ENCODE peak calls at places on chromosome 6, in four cellular contexts. P is NB4, B is IMR-90, C is uterus. N is an unnamed sample.

GRCh38 chr6:170038251-170038650 is 252.6 kb downstream of the DLL1 start:
- DNase-seq in B (no peak), P (no peak), C (no peak), N (peak)

GRCh38 chr6:129882510-129883023 is 21.5 kb upstream of the TMEM244 start:
- DNase-seq in B (no peak), C (no peak), P (no peak), N (peak)

GRCh38 chr6:6390849-6391602 is 70.6 kb upstream of the F13A1 start:
- DNase-seq in B (no peak), C (no peak), P (peak), N (no peak)

GRCh38 chr6:129267028-129267427 is 384.1 kb downstream of the LAMA2 start:
- DNase-seq in B (no peak), P (no peak), C (no peak), N (no peak)

GRCh38 chr6:40431706-40432105 is 155.5 kb downstream of the LRFN2 start:
- DNase-seq in P (no peak), B (no peak), C (no peak), N (no peak)

GRCh38 chr6:29967379-29968010 is 25.2 kb downstream of the HLA-A start:
- DNase-seq in P (peak), C (no peak), B (no peak), N (no peak)

GRCh38 chr6:111231078-111231435 is 143.8 kb downstream of the SLC16A10 start:
- DNase-seq in P (no peak), C (no peak), B (no peak), N (no peak)

GRCh38 chr6:84772428-84773132 is 8.2 kb upstream of the TBX18 start:
- DNase-seq in C (no peak), B (no peak), P (no peak), N (no peak)

GRCh38 chr6:117776441-117776840 is 101.2 kb downstream of the NUS1 start:
- DNase-seq in P (peak), B (peak), C (no peak), N (no peak)

GRCh38 chr6:24458937-24459336 is 30.4 kb downstream of the GPLD1 start:
- DNase-seq in C (no peak), B (no peak), P (no peak), N (no peak)

GRCh38 chr6:37489697-37490336 is 9.9 kb downstream of the CCDC167 start:
- DNase-seq in B (no peak), C (no peak), P (peak), N (peak)

GRCh38 chr6:39377530-39377929 is 55.0 kb upstream of the KCNK16 start:
- DNase-seq in P (peak), B (peak), C (peak), N (no peak)

GRCh38 chr6:121549741-121550140 is 114.3 kb downstream of the GJA1 start:
- DNase-seq in C (no peak), P (no peak), B (peak), N (no peak)

GRCh38 chr6:16540804-16541752 is 220.2 kb downstream of the ATXN1 start:
- DNase-seq in B (no peak), C (peak), P (no peak), N (no peak)

GRCh38 chr6:144931172-144932035 is 646.3 kb downstream of the UTRN start:
- DNase-seq in C (no peak), P (peak), B (peak), N (no peak)

GRCh38 chr6:157236040-157236725 is 87.1 kb downstream of the TMEM242 start:
- DNase-seq in B (no peak), C (no peak), P (no peak), N (peak)

GRCh38 chr6:42742116-42742894 is 3.6 kb downstream of the TBCC start:
- DNase-seq in P (peak), C (no peak), B (peak), N (no peak)

GRCh38 chr6:136784910-136785746 is 7.1 kb downstream of the MAP3K5 start:
- DNase-seq in C (no peak), P (peak), B (no peak), N (no peak)

GRCh38 chr6:160596433-160596832 is 67.6 kb downstream of the LPA start:
- DNase-seq in B (no peak), C (no peak), P (no peak), N (no peak)

GRCh38 chr6:45590225-45590624 is 212.5 kb upstream of the SUPT3H start:
- DNase-seq in B (peak), P (no peak), C (peak), N (no peak)

GRCh38 chr6:150456466-150456865 is 87.7 kb downstream of the IYD start:
- DNase-seq in C (no peak), B (no peak), P (no peak), N (no peak)

GRCh38 chr6:129510930-129511329 is 199.0 kb downstream of the ARHGAP18 start:
- DNase-seq in B (no peak), P (no peak), C (no peak), N (no peak)

GRCh38 chr6:44250718-44251123 is 3.8 kb downstream of the HSP90AB1 start:
- DNase-seq in C (no peak), P (no peak), B (no peak), N (no peak)

GRCh38 chr6:44251576-44252524 is 4.9 kb downstream of the HSP90AB1 start:
- DNase-seq in B (no peak), P (no peak), C (no peak), N (no peak)

GRCh38 chr6:44249082-44249748 is 2.3 kb downstream of the HSP90AB1 start:
- DNase-seq in P (no peak), C (no peak), B (no peak), N (no peak)

GRCh38 chr6:44248579-44248978 is 1.7 kb downstream of the HSP90AB1 start:
- DNase-seq in C (no peak), B (no peak), P (no peak), N (no peak)

DNA sequence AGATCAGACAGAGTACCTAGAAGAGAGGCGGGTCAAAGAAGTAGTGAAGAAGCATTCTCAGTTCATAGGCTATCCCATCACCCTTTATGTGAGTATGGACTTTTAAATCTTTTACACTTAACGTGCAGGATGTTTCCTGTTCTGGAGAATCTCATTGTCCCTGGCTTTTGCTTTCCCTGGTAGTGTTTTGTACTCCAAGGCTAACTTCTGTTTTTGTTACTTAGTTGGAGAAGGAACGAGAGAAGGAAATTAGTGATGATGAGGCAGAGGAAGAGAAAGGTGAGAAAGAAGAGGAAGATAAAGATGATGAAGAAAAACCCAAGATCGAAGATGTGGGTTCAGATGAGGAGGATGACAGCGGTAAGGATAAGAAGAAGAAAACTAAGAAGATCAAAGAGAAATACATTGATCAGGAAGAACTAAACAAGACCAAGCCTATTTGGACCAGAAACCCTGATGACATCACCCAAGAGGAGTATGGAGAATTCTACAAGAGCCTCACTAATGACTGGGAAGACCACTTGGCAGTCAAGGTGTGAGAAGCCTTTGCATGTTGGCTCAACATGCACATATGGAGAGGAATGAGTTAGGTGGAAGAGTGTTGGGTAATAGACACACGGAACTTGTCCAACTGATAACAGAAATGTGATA is 3.3 kb downstream of the HSP90AB1 start:
- DNase-seq in B (no peak), C (no peak), P (no peak), N (no peak)
- TF ChIP-seq POLR2A in B (no peak), C (no peak), P (no peak), N (no peak)

DNA sequence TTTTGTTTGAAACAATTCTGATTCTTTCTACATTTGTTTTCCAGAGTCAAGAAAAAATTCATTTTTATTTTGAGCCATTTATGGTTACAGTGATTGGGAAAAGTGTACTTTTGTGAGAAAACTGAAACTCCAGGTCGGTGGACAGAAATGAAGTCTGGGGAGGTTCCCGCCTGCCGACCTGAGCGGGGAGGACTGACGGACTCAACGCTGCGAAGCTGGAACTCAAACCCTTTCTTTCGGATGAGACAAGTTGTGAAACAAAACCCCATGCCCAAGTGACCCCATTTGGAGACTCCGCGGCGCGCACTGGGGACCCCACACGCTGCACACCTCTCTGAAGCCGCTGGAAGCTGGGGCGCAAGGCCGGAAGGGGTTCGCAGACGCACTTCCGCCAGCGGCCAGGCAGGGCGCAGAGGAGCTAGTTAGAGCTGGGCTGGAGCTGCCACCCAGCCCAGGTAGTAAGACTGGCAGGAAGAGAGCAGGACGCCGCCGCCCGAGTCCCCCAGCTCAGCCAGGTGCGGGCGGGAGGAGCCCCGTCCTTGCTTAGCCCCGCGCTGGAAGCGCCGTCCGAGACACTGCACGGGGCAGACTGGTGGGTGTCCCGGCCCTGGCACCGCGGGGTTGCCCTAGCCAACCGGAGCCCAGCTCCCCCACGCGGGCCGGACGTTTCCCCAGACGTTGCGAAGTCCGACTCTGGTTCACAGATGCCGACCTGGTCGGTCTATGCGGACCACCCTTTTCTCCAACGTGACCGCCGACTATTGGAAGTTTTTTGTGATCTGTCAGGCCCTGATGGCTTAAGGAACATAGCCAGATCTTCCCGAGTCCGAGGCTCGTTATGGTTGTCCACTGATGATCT is 19.8 kb upstream of the ZSCAN16 start:
- DNase-seq in B (peak), C (peak), P (peak), N (peak)
- TF ChIP-seq POLR2A in B (peak), C (peak), P (peak), N (peak)

DNA sequence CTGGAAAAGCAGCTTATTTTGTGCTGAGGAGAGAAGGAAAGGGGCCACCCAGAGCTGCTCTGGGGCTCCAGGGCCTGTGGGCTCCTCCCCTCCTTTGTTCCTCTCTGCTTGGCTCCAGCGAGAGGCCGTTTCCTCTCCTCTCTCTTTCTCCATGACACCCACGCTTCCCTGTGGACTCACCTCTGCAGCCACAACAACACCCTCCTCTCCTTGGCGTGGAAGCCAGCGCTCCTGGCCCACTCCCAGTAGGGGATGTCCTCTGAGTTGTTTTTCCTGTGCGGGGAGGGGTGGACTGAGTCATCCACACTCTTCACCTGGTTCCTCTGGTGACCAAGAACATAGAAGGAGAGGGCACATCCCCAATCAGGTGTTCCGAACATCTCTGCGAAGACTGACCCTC is 4.9 kb upstream of the CDSN start:
- DNase-seq in B (peak), C (peak), P (no peak), N (no peak)
- TF ChIP-seq POLR2A in B (no peak), C (no peak), P (no peak), N (no peak)

DNA sequence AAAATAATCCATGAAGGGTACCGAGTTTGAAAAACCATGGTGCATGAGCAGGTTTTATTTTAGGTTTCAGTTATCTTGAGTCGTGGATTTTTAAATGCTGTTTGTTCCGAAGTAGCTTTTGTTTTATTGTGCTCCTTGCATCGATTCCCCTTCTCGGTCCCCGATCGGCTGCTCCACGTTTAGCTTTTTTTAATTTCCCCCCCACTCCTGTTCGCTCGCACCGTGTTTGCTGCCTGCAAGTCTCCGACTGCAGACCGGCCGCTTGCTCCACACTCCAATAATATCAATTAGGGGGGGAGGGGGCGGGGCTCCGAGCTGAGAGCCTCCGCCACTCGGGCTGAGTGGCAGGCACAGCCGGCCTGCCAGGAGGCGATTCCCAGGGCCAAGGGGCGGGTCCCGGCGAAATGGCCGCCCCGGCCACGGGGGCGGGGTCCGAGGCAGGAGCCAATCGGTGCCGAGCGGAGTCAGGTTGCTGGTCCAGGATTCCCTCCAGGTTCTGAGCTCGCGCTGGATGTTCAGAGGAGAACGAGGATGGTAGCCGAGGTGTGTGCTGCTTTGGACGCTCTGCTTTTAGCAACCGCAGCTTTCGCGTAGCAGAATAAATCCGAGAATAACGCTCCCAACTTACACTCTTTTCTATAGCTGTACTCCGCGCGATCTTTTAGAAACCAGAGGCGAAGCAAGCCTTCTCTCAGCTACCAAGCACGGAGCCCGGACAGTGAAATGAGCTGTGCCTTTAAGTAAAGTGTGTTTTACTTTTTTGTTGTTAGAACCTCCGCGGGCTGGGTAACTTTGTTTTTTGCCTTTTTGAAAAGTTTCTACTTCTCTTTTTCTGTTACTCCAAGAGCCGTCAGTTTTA is at the start of gene EPHA7:
- DNase-seq in P (peak), C (peak), B (peak), N (peak)
- TF ChIP-seq POLR2A in P (no peak), C (peak), B (no peak), N (no peak)

GRCh38 chr6:167856999-167857660 is 30.4 kb downstream of the AFDN start:
- DNase-seq in P (no peak), C (no peak), B (peak), N (no peak)
- TF ChIP-seq POLR2A in P (no peak), C (no peak), B (no peak), N (no peak)

GRCh38 chr6:139376054-139376355 is 1.6 kb upstream of the CITED2 start:
- DNase-seq in P (peak), C (no peak), B (no peak), N (no peak)

GRCh38 chr6:139374357-139375238 is at the start of gene CITED2:
- DNase-seq in C (peak), B (peak), P (peak), N (peak)

GRCh38 chr6:139373928-139374356 is 506 bp downstream of the CITED2 start:
- DNase-seq in P (no peak), B (no peak), C (peak), N (no peak)

GRCh38 chr6:139376604-139377218 is 2.3 kb upstream of the CITED2 start:
- DNase-seq in C (peak), P (peak), B (peak), N (no peak)

DNA sequence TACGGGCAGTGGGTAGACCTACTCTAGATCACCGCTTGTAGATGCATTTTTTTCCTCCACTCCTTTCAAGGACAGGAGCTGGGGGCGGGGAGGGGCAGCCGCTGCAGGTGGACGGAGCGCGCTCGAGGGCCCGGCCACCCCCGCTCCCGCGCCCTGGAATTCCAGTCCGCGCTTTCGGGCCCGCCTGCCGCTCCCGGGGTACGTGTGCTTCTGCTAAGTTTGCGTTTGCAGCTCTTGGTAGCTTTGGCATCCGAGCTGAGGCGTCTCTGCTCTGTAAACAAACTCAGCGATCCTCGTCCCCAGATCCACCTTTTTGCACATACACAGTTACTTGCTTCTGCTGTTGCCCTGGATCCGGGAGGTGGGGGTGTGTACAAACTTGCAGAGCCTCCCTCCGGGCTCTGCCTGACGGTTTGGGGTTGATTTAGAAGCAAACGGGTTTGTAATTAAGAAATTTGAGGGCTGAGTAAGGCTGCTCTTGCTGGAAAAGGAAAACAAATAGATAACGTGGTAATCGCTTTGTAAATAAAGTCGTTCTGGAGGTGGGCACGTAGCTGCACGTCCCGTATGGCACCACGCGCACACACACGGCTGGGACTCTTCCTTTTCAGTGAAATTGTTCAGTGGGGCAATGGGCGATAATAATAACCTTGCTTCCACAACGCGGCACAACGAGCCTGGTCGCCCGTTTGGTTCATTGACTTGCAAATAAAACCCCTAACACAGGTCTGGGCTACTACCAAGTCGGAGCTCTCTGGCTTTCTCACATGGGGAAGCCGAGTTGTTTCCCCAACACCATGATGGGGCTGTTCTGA is 998 bp upstream of the CITED2 start:
- DNase-seq in C (peak), P (peak), B (peak), N (peak)
- TF ChIP-seq POLR2A in C (peak), P (peak), B (peak), N (peak)

GRCh38 chr6:113858605-113859348 is 1.6 kb downstream of the MARCKS start:
- DNase-seq in C (peak), B (peak), P (peak), N (peak)
- TF ChIP-seq POLR2A in C (peak), B (peak), P (no peak), N (peak)

GRCh38 chr6:69866351-69867074 is at the start of gene COL19A1:
- DNase-seq in C (no peak), P (peak), B (no peak), N (peak)
- TF ChIP-seq POLR2A in C (no peak), P (no peak), B (no peak), N (no peak)

GRCh38 chr6:43807228-43808061 is 37.4 kb downstream of the VEGFA start:
- DNase-seq in B (peak), P (peak), C (no peak), N (peak)
- TF ChIP-seq POLR2A in B (no peak), P (no peak), C (no peak), N (peak)